ENCODE peak calls at places on chromosomes 5 and 9, in eight cellular contexts. Q is gastrocnemius medialis, G is uterus, K is Peyer's patch, A is suprapubic skin, D is esophagus squamous epithelium, J is transverse colon, X is HepG2. I is an unnamed sample. For H3K4me1, the result is how much of the 10 kb centered on the place peaks cover.

GRCh38 chr5:176542135-176542595 is 5.0 kb upstream of the RNF44 start:
- DNase-seq in Q (no peak), G (no peak), K (peak), A (no peak), D (no peak), J (peak), X (no peak), I (peak)

GRCh38 chr5:157816682-157817268 is 42.2 kb downstream of the CLINT1 start:
- DNase-seq in Q (no peak), G (no peak), K (no peak), A (no peak), D (no peak), J (no peak), X (no peak), I (no peak)

GRCh38 chr5:109907189-109907588 is 217.5 kb downstream of the MAN2A1 start:
- DNase-seq in Q (no peak), G (no peak), K (no peak), A (no peak), D (no peak), J (no peak), X (peak), I (no peak)

GRCh38 chr9:5631021-5631420 is 2.1 kb downstream of the RIC1 start:
- DNase-seq in Q (no peak), G (no peak), K (no peak), A (no peak), D (no peak), J (no peak), X (peak), I (no peak)

GRCh38 chr5:139369181-139369580 is 13.9 kb downstream of the SLC23A1 start:
- DNase-seq in Q (no peak), G (no peak), K (no peak), A (no peak), D (no peak), J (no peak), X (no peak), I (no peak)

GRCh38 chr9:93422987-93423386 is 28.5 kb upstream of the FAM120A start:
- DNase-seq in Q (no peak), G (no peak), K (no peak), A (no peak), D (no peak), J (no peak), X (no peak), I (no peak)

GRCh38 chr5:76607353-76607871 is 15.8 kb downstream of the F2RL2 start:
- DNase-seq in Q (no peak), G (no peak), K (no peak), A (no peak), D (no peak), J (no peak), X (no peak), I (no peak)

GRCh38 chr5:155729684-155730059 is 597.3 kb upstream of the SGCD start:
- DNase-seq in Q (peak), G (no peak), K (no peak), A (no peak), D (no peak), J (no peak), X (no peak), I (peak)

GRCh38 chr9:121581775-121582600 is 69.4 kb upstream of the DAB2IP start:
- DNase-seq in Q (no peak), G (no peak), K (no peak), A (no peak), D (no peak), J (no peak), X (no peak), I (no peak)

GRCh38 chr9:136341042-136341655 is 13.8 kb downstream of the GPSM1 start:
- DNase-seq in Q (no peak), G (no peak), K (no peak), A (no peak), D (no peak), J (no peak), X (no peak), I (no peak)

GRCh38 chr9:118290116-118290515 is 585.9 kb downstream of the TLR4 start:
- DNase-seq in Q (no peak), G (no peak), K (no peak), A (no peak), D (no peak), J (no peak), X (no peak), I (no peak)

GRCh38 chr9:95268681-95269080 is 48.8 kb downstream of the FANCC start:
- DNase-seq in Q (no peak), G (no peak), K (no peak), A (no peak), D (no peak), J (no peak), X (peak), I (no peak)

GRCh38 chr5:170631471-170632195 is 127.8 kb downstream of the KCNIP1 start:
- DNase-seq in Q (no peak), G (no peak), K (peak), A (no peak), D (no peak), J (no peak), X (peak), I (no peak)

GRCh38 chr5:72178910-72179815 is 71.9 kb downstream of the MAP1B start:
- DNase-seq in Q (peak), G (peak), K (peak), A (peak), D (no peak), J (peak), X (no peak), I (peak)

GRCh38 chr9:72790934-72791333 is 161.9 kb downstream of the ALDH1A1 start:
- DNase-seq in Q (no peak), G (no peak), K (no peak), A (no peak), D (no peak), J (no peak), X (no peak), I (no peak)

GRCh38 chr5:176611435-176611834 is 1.5 kb upstream of the GPRIN1 start:
- DNase-seq in Q (no peak), G (peak), K (peak), A (no peak), D (no peak), J (peak), X (peak), I (peak)

GRCh38 chr5:170632985-170633234 is 129.1 kb downstream of the KCNIP1 start:
- DNase-seq in Q (no peak), G (peak), K (peak), A (peak), D (no peak), J (peak), X (no peak), I (peak)

GRCh38 chr5:138352722-138353549 is 451 bp downstream of the KDM3B start:
- DNase-seq in Q (peak), G (peak), K (peak), A (peak), D (peak), J (peak), X (peak), I (peak)

GRCh38 chr5:31941356-31941755 is 232.8 kb downstream of the GOLPH3 start:
- DNase-seq in Q (no peak), G (no peak), K (no peak), A (no peak), D (no peak), J (no peak), X (no peak), I (no peak)

GRCh38 chr9:113580041-113580953 is 116.8 kb downstream of the RGS3 start:
- DNase-seq in Q (peak), G (no peak), K (peak), A (peak), D (peak), J (peak), X (no peak), I (no peak)

GRCh38 chr5:91386120-91386519 is 3.0 kb upstream of the ARRDC3 start:
- DNase-seq in Q (no peak), G (no peak), K (no peak), A (no peak), D (no peak), J (no peak), X (no peak), I (no peak)

GRCh38 chr5:10789726-10790125 is 28.7 kb upstream of the DAP start:
- DNase-seq in Q (no peak), G (no peak), K (no peak), A (no peak), D (no peak), J (no peak), X (no peak), I (no peak)

GRCh38 chr5:73957397-73958001 is 331.5 kb downstream of the ARHGEF28 start:
- DNase-seq in Q (no peak), G (no peak), K (no peak), A (no peak), D (no peak), J (no peak), X (no peak), I (no peak)

GRCh38 chr9:110093417-110093816 is 114.5 kb downstream of the C9orf152 start:
- DNase-seq in Q (no peak), G (no peak), K (no peak), A (no peak), D (no peak), J (no peak), X (no peak), I (no peak)

GRCh38 chr5:134592141-134592746 is 40.4 kb downstream of the SAR1B start:
- DNase-seq in Q (peak), G (no peak), K (no peak), A (no peak), D (no peak), J (no peak), X (no peak), I (no peak)

GRCh38 chr9:88540364-88540763 is 5.4 kb downstream of the NXNL2 start:
- DNase-seq in Q (no peak), G (no peak), K (no peak), A (no peak), D (no peak), J (no peak), X (no peak), I (no peak)

GRCh38 chr9:124220551-124221451 is 36.9 kb upstream of the NEK6 start:
- DNase-seq in Q (no peak), G (no peak), K (peak), A (peak), D (no peak), J (peak), X (peak), I (no peak)

GRCh38 chr5:3155717-3156116 is 404.2 kb upstream of the IRX2 start:
- DNase-seq in Q (no peak), G (no peak), K (no peak), A (no peak), D (no peak), J (no peak), X (no peak), I (no peak)

DNA sequence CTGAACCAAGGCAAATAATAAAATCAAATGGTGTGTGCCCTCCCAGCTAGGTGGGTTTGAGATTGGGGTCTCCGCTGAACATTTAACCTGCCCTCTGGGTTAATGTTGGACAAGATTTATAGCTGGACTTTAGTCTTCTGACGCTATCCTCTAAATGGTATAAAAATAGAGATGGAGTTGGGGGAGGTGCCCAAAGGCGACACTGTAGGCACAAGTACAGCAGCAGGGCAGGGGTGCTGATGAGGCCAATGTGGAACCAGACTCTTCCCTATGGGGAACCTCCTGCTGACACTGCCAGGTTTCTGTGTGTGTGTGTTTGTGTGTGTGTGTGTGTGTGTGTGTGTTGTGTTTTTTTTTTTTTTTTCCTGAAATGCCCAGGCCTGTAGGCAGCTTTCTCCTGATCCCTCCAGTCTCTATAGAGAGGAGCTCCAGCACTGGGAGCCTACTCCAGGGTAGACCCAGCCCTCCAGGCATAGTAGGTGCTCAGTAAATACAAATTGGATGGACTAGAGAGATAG is 37.9 kb downstream of the PCDH1 start:
- DNase-seq in Q (no peak), G (no peak), K (peak), A (no peak), D (no peak), J (peak), X (no peak), I (no peak)
- H3K4me1 ChIP-seq in Q (under half), G (under half), K (under half), A (under half), D (under half), J (under half), X (under half), I (under half)

GRCh38 chr9:4491621-4491975 is 1.3 kb downstream of the SLC1A1 start:
- DNase-seq in Q (no peak), G (no peak), K (peak), A (no peak), D (no peak), J (peak), X (no peak), I (no peak)
- H3K4me3 ChIP-seq in Q (peak), G (no peak), K (peak), A (peak), D (peak), J (peak), X (no peak), I (no peak)

DNA sequence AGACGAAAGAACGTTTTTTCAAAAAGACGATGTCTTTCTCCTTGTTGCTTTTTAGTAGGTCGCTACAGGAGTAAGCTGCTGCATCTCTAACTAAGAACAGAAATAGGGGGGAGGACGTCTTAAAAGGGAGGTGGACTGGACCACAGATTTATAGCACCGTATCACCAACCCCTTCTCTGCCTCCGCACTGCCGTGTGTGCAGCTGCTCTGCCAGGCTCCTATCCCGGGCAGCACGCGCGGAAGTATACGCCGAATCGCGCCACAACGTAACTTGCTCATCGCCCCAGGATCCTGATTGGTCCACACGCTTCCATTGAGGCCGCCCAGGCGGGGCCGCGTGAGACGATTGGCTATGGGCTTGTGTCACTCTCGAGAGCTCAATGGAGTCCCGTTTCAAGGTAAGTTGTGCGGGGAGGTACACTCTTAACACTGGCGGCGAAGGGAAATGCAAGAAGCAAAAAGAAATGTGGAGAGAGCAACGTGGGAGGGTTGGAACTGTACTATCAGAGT is at the start of gene ELAVL2:
- DNase-seq in Q (peak), G (peak), K (peak), A (peak), D (peak), J (peak), X (no peak), I (peak)
- TF ChIP-seq POLR2A in Q (no peak), G (no peak), K (no peak), A (no peak), D (no peak), J (no peak), X (no peak), I (no peak)

DNA sequence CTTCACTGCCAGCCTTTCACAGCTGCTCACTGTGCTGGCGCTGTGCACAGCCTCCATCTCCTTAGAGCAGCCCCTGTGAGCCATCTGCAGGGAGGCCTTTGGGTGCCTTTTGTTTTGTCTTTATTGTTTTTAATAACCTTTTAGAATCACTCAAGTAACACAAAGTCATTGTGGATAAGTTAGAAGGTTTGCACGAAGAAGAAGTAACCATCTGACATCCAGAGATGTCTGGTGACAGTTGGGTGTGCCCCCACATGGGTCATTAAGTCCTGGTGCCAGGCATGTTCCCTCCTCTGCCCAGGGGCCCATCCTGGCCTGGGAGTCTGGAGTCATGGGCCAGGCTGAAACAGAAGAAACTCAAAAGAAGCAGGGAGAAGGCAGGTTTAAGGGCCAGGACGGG is 42.7 kb downstream of the NCS1 start:
- DNase-seq in Q (no peak), G (no peak), K (no peak), A (no peak), D (no peak), J (no peak), X (no peak), I (no peak)
- H3K4me1 ChIP-seq in Q (under half), G (under half), K (under half), A (under half), D (under half), J (under half), X (under half), I (under half)

DNA sequence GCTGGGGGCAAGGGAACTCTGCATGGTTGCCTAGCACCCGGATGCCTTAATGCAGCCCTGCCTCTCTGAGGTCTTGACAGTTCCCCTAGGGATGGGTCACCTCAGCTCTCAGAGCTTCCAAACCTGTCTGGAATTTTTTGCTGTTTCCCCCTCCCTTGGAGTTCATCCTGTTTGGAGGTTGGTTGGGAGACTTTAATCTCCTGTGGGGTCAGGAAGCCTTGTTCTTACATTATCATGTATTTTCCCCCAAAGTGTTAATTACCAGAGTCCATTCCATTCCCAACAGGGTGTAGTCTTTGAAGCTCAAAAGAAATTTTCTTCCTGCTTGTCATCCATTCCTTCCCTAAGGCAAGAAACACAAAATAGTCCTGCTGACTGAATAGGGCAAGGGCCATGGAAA is 150.3 kb upstream of the SPRY4 start:
- DNase-seq in Q (no peak), G (no peak), K (no peak), A (no peak), D (no peak), J (no peak), X (no peak), I (no peak)
- H3K4me3 ChIP-seq in Q (no peak), G (no peak), K (no peak), A (no peak), D (no peak), J (no peak), X (no peak), I (no peak)

DNA sequence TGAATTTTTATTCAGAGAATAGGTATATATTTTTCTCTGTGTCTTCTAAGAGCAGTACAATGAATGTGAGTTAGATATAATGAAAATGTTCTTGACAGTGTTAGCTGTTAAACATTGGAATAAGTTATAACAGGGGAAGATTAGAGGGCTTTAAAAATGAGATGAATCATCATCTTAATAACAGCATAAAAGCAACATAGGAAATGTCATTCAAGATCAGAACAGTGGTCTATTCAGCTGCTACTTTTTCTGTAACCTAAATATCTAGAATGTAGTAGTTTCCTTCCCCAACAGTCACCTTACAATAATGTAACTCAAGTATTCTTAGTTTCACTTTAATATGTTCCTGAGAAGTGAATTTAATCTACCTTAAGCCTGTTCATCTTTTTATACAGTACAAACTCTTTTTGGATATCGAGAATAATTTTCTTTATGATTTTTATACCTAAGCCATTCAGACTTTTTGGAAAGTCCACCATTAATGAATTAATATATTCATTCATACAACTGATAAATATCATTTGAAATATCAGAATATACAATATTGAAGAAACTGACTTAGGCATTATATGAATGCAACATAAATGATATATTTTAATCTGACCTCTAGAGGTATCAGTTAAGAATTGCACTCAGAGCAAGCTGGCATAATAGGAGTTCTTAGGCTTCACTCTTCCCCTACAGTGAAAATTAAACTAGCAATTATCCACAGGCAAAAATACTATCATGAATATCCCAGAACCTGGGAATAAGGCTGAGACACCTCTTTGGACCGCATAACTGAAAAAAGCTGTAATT is 66.1 kb upstream of the EDIL3 start:
- DNase-seq in Q (no peak), G (no peak), K (no peak), A (no peak), D (no peak), J (no peak), X (no peak), I (no peak)
- TF ChIP-seq POLR2A in Q (no peak), G (no peak), K (no peak), A (no peak), D (no peak), J (no peak), X (no peak), I (no peak)

DNA sequence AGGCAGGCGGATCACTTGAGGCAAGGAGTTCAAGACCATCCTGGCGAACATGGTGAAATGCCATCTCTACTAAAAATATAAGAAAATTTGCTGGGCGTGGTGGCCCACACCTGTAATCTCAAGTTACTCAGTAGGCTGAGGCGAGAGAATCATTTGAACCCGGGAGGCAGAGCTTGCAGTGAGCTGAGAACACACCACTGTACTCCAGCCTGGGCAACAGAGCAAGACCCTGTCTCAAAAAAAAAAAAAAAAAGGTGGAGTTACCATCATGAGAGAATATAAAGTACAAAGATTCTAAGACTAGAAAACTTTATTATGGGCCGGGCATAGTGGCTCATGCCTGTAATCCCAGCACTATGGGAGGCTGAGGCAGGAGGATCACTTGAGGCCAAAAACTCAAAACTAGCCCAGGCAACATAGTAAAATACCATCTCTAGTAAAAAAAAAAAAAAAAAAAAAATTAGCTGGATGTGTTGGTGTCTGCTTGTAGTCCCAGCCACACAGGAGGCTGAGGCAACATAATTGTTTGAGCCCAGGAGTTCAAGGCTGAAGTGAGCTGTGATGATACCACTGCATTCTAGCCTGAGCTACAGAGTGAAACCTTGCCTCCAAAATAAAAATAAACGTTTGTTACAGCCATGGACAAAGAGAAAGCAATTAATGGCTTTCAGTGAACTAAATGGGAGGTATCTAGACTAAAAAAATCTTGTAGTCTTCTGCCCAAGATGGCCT is 12.9 kb downstream of the ANXA2R start:
- DNase-seq in Q (no peak), G (no peak), K (no peak), A (no peak), D (no peak), J (no peak), X (peak), I (no peak)
- H3K4me1 ChIP-seq in Q (under half), G (under half), K (under half), A (under half), D (under half), J (under half), X (under half), I (under half)

I was measured in ovary.